ENCODE peak calls at places on chromosomes 3 and 15, in eight cellular contexts. P, B, K, S, X, L, R and E are unnamed samples.

GRCh38 chr3:31035681-31036080 is 141.2 kb upstream of the GADL1 start:
- DNase-seq in R (no peak), K (no peak), S (no peak), X (no peak), L (no peak), P (no peak), B (no peak), E (no peak)

GRCh38 chr3:11159421-11159904 is 5.2 kb downstream of the HRH1 start:
- DNase-seq in X (no peak), K (peak; percentile 26), P (peak; percentile 77), B (no peak), R (peak; percentile 89), L (peak; percentile 78), S (no peak), E (no peak)

GRCh38 chr3:49199244-49199899 is 28.0 kb downstream of the KLHDC8B start:
- DNase-seq in P (peak; percentile 96), K (peak; percentile 74), B (no peak), S (peak; percentile 70), L (peak; percentile 98), X (no peak), R (peak; percentile 94), E (no peak)

GRCh38 chr3:133945696-133946095 is 50.0 kb upstream of the RAB6B start:
- DNase-seq in K (no peak), B (no peak), S (no peak), R (peak; percentile 42), P (no peak), X (no peak), L (no peak), E (no peak)

GRCh38 chr3:188126271-188126670 is 27.7 kb upstream of the LPP start:
- DNase-seq in B (no peak), K (no peak), S (no peak), L (no peak), P (no peak), R (no peak), X (no peak), E (no peak)

GRCh38 chr3:43792904-43793303 is 102.2 kb downstream of the ABHD5 start:
- DNase-seq in L (no peak), X (no peak), P (no peak), B (no peak), K (no peak), S (no peak), R (no peak), E (no peak)

GRCh38 chr3:156739976-156740375 is 65.6 kb downstream of the TIPARP start:
- DNase-seq in K (no peak), X (no peak), S (no peak), R (no peak), P (no peak), L (no peak), B (no peak), E (no peak)

GRCh38 chr3:58519668-58520402 is 17.2 kb downstream of the ACOX2 start:
- DNase-seq in R (no peak), K (no peak), P (no peak), X (no peak), B (no peak), S (no peak), L (no peak), E (no peak)

GRCh38 chr3:27521179-27521871 is 37.1 kb upstream of the SLC4A7 start:
- DNase-seq in S (no peak), P (peak; percentile 65), X (no peak), R (peak; percentile 92), B (no peak), L (no peak), K (no peak), E (no peak)

GRCh38 chr3:30996467-30996866 is 102.0 kb upstream of the GADL1 start:
- DNase-seq in B (no peak), R (no peak), K (no peak), S (no peak), X (no peak), L (no peak), P (no peak), E (no peak)

DNA sequence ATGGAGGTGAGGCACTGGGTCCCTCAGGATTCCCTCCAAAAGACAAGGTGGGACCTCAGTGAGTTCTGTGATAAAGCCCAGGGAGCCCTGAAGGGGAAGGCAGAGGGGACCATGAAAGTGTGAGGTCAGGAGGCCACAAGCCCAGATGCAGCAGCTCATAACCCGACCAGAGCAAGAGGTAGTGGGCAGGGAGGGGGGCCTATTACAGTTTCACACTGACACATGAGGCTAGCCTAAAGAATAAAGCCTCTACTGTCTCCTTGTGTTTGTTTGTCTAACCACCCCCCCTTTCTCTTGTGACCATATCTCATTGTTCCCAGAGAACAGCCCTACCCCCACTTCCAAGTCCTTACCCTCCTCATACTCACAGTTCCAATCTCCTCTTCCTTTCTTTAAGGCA is 8.7 kb downstream of the ADCY5 start:
- DNase-seq in P (no peak), L (no peak), S (no peak), K (no peak), R (no peak), X (no peak), B (no peak), E (no peak)
- H3K27ac ChIP-seq in P (peak overlapping the region; percentile 71), L (no peak overlapping the region), S (no peak overlapping the region), K (no peak overlapping the region), R (no peak overlapping the region), X (no peak overlapping the region), B (no peak overlapping the region), E (no peak overlapping the region)

GRCh38 chr15:40163657-40164416 is 3.0 kb downstream of the BUB1B start:
- DNase-seq in X (no peak), L (no peak), S (no peak), R (no peak), B (no peak), P (no peak), K (no peak), E (no peak)

GRCh38 chr15:40160021-40160420 is 848 bp upstream of the BUB1B start:
- DNase-seq in P (no peak), R (no peak), X (no peak), B (no peak), L (no peak), S (no peak), K (no peak), E (no peak)

GRCh38 chr15:40162552-40162951 is 1.7 kb downstream of the BUB1B start:
- DNase-seq in L (no peak), K (no peak), S (no peak), P (no peak), B (no peak), R (no peak), X (no peak), E (no peak)

GRCh38 chr15:40160689-40161688 is at the start of gene BUB1B:
- DNase-seq in K (peak; percentile 93), B (peak; percentile 98), P (peak; percentile 87), R (peak; percentile 94), L (peak; percentile 91), S (peak; percentile 93), X (peak; percentile 97), E (peak; percentile 98)

DNA sequence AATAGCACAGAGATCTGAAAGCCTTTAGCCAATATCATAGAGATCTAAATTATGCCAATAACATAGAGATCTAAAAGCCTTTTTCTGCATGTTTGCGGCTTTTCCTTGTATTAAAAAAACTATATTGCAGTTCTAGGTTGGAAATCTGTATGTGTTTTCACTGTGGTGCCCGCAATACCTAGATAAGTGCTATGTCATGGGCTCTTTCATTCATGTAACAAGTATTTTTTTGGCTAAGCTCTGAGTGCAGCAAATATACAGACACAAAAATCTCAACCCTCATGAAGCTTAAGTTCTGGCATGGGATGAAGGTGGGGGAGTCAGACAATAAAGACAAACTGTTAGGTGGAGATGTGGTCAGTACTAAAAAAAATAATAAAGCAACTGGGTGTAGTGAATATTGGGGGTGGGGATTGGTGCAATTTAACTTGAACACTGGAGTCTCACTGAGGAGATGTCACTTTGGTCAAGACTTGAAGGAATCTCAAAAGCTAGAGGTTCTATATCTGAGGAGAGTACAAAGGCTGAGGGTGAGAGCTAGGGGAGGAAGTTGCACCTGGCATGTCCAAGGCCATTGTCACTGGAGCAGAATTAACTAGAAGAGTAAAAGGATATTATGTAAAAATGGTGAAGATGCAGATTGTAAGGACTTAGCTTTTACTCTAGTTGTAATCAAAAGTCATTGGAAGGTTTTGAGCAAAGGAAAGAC is 978 bp downstream of the BUB1B start:
- DNase-seq in K (no peak), B (peak; percentile 29), P (no peak), R (no peak), L (no peak), X (peak; percentile 75), S (no peak), E (peak; percentile 68)
- H3K4me3 ChIP-seq in K (no peak overlapping the region), B (peak overlapping the region; percentile 90), P (peak overlapping the region; percentile 65), R (peak overlapping the region; percentile 71), L (no peak overlapping the region), X (peak overlapping the region; percentile 91), S (no peak overlapping the region), E (peak overlapping the region; percentile 91)

GRCh38 chr15:67146214-67146613 is 80.8 kb downstream of the SMAD3 start:
- DNase-seq in K (peak; percentile 63), P (no peak), L (peak; percentile 60), S (no peak), X (no peak), R (peak; percentile 88), B (no peak), E (no peak)
- H3K27ac ChIP-seq in K (peak overlapping the region; percentile 87), P (peak overlapping the region; percentile 66), L (no peak overlapping the region), S (peak overlapping the region; percentile 86), X (no peak overlapping the region), R (peak overlapping the region; percentile 37), B (no peak overlapping the region), E (no peak overlapping the region)

GRCh38 chr3:110816008-110816407 is 255.6 kb upstream of the NECTIN3 start:
- DNase-seq in X (no peak), K (no peak), S (no peak), B (peak; percentile 41), R (no peak), L (no peak), P (no peak), E (no peak)

GRCh38 chr3:110815008-110815583 is 256.5 kb upstream of the NECTIN3 start:
- DNase-seq in X (no peak), S (no peak), B (no peak), P (no peak), K (no peak), R (peak; percentile 85), L (no peak), E (no peak)

GRCh38 chr3:110813541-110813940 is 258.1 kb upstream of the NECTIN3 start:
- DNase-seq in B (no peak), X (no peak), P (no peak), L (no peak), R (no peak), K (no peak), S (no peak), E (no peak)

GRCh38 chr3:110811050-110811449 is 260.6 kb upstream of the NECTIN3 start:
- DNase-seq in R (no peak), K (no peak), X (no peak), B (no peak), P (no peak), L (no peak), S (no peak), E (no peak)

GRCh38 chr3:110814170-110815007 is 257.2 kb upstream of the NECTIN3 start:
- DNase-seq in R (peak; percentile 81), S (no peak), P (no peak), K (peak; percentile 14), B (peak; percentile 56), L (no peak), X (no peak), E (no peak)
- H3K4me3 ChIP-seq in R (no peak overlapping the region), S (no peak overlapping the region), P (no peak overlapping the region), K (no peak overlapping the region), B (no peak overlapping the region), L (no peak overlapping the region), X (no peak overlapping the region), E (no peak overlapping the region)

GRCh38 chr3:42180901-42181300 is 85.1 kb downstream of the CCK start:
- DNase-seq in S (no peak), K (peak; percentile 54), B (no peak), L (no peak), R (no peak), X (no peak), P (no peak), E (no peak)
- H3K27ac ChIP-seq in S (peak overlapping the region; percentile 89), K (peak overlapping the region; percentile 75), B (no peak overlapping the region), L (no peak overlapping the region), R (no peak overlapping the region), X (no peak overlapping the region), P (no peak overlapping the region), E (no peak overlapping the region)